ENCODE peak calls at places on chromosomes 1 and 21, in five cellular contexts. B is fibroblast of lung; X is pancreas; V is caudate nucleus; A is CD4-positive, alpha-beta T cell. L is an unnamed sample.

GRCh38 chr1:167166703-167167100 is 54.0 kb upstream of the POU2F1 start:
- DNase-seq in B (no peak), X (no peak), V (no peak), A (no peak), L (no peak)

GRCh38 chr1:7644906-7645750 is 126.0 kb upstream of the VAMP3 start:
- DNase-seq in B (peak; percentile 7), X (peak; percentile 49), V (no peak), A (no peak), L (peak; percentile 19)

GRCh38 chr1:110324667-110325066 is 14.5 kb upstream of the RBM15 start:
- DNase-seq in B (no peak), X (no peak), V (no peak), A (no peak), L (no peak)

GRCh38 chr1:186763107-186763506 is 65.6 kb upstream of the PLA2G4A start:
- DNase-seq in B (peak; percentile 79), X (no peak), V (no peak), A (no peak), L (peak; percentile 68)

GRCh38 chr1:185495898-185496297 is 178.9 kb upstream of the IVNS1ABP start:
- DNase-seq in B (no peak), X (no peak), V (no peak), A (no peak), L (no peak)

GRCh38 chr1:81151300-81151699 is 649.4 kb upstream of the ADGRL2 start:
- DNase-seq in B (peak; percentile 64), X (no peak), V (no peak), A (no peak), L (no peak)

GRCh38 chr1:21251773-21252471 is 38.3 kb downstream of the ECE1 start:
- DNase-seq in B (peak; percentile 98), X (peak; percentile 96), V (peak; percentile 17), A (no peak), L (peak; percentile 90)

GRCh38 chr1:4086085-4086850 is 186.2 kb upstream of the C1orf174 start:
- DNase-seq in B (no peak), X (no peak), V (no peak), A (no peak), L (no peak)

GRCh38 chr1:244318512-244318911 is 133.2 kb downstream of the ADSS2 start:
- DNase-seq in B (no peak), X (no peak), V (no peak), A (no peak), L (no peak)

GRCh38 chr21:36792505-36792967 is 93.6 kb downstream of the SIM2 start:
- DNase-seq in B (peak; percentile 58), X (no peak), V (no peak), A (no peak), L (no peak)

GRCh38 chr1:183869230-183869629 is 64.3 kb downstream of the RGL1 start:
- DNase-seq in B (no peak), X (no peak), V (no peak), A (no peak), L (no peak)

GRCh38 chr1:7703321-7704213 is 67.5 kb upstream of the VAMP3 start:
- DNase-seq in B (no peak), X (peak; percentile 22), V (no peak), A (peak; percentile 21), L (peak; percentile 33)

GRCh38 chr1:54716299-54717047 is 812 bp downstream of the TTC4 start:
- DNase-seq in B (peak; percentile 80), X (no peak), V (no peak), A (no peak), L (no peak)

GRCh38 chr1:169896013-169896412 is 2.3 kb upstream of the SCYL3 start:
- DNase-seq in B (no peak), X (no peak), V (no peak), A (no peak), L (no peak)

GRCh38 chr1:23980725-23981063 is 567 bp upstream of the SRSF10 start:
- DNase-seq in B (peak; percentile 85), X (peak; percentile 43), V (no peak), A (peak; percentile 33), L (no peak)

GRCh38 chr1:157278383-157279156 is 140.4 kb upstream of the ETV3 start:
- DNase-seq in B (no peak), X (no peak), V (no peak), A (no peak), L (peak; percentile 4)

GRCh38 chr1:32917521-32917920 is 16.3 kb upstream of the TMEM54 start:
- DNase-seq in B (no peak), X (no peak), V (no peak), A (no peak), L (no peak)

GRCh38 chr1:7572654-7573152 is 198.4 kb upstream of the VAMP3 start:
- DNase-seq in B (no peak), X (peak; percentile 37), V (no peak), A (no peak), L (no peak)

GRCh38 chr1:83882906-83883305 is 116.0 kb downstream of the TTLL7 start:
- DNase-seq in B (peak; percentile 56), X (no peak), V (no peak), A (no peak), L (no peak)

GRCh38 chr1:91502138-91502881 is 1.7 kb downstream of the CDC7 start:
- DNase-seq in B (no peak), X (no peak), V (no peak), A (no peak), L (no peak)

GRCh38 chr1:2315711-2316450 is 75.5 kb downstream of the MORN1 start:
- DNase-seq in B (no peak), X (no peak), V (no peak), A (no peak), L (no peak)

GRCh38 chr1:105793541-105794146 is 1262.8 kb upstream of the PRMT6 start:
- DNase-seq in B (no peak), X (no peak), V (no peak), A (no peak), L (peak; percentile 7)

GRCh38 chr1:111474106-111474505 is 322 bp downstream of the C1orf162 start:
- DNase-seq in B (no peak), X (no peak), V (no peak), A (no peak), L (no peak)

GRCh38 chr1:191876631-191877030 is 281.6 kb upstream of the RGS18 start:
- DNase-seq in B (no peak), X (no peak), V (no peak), A (no peak), L (no peak)

GRCh38 chr1:227273557-227273956 is 44.7 kb downstream of the CDC42BPA start:
- DNase-seq in B (peak; percentile 13), X (peak; percentile 42), V (no peak), A (no peak), L (peak; percentile 43)

GRCh38 chr1:109659997-109660755 is 4.3 kb downstream of the GSTM4 start:
- DNase-seq in B (peak; percentile 34), X (peak; percentile 82), V (no peak), A (no peak), L (no peak)

GRCh38 chr1:152313970-152314369 is 11.1 kb downstream of the FLG start:
- DNase-seq in B (no peak), X (no peak), V (no peak), A (no peak), L (no peak)

GRCh38 chr1:186139706-186140105 is 235.3 kb downstream of the TPR start:
- DNase-seq in B (peak; percentile 84), X (no peak), V (no peak), A (no peak), L (no peak)

GRCh38 chr1:118809586-118809985 is 178.6 kb downstream of the TBX15 start:
- DNase-seq in B (no peak), X (no peak), V (no peak), A (no peak), L (peak; percentile 5)

DNA sequence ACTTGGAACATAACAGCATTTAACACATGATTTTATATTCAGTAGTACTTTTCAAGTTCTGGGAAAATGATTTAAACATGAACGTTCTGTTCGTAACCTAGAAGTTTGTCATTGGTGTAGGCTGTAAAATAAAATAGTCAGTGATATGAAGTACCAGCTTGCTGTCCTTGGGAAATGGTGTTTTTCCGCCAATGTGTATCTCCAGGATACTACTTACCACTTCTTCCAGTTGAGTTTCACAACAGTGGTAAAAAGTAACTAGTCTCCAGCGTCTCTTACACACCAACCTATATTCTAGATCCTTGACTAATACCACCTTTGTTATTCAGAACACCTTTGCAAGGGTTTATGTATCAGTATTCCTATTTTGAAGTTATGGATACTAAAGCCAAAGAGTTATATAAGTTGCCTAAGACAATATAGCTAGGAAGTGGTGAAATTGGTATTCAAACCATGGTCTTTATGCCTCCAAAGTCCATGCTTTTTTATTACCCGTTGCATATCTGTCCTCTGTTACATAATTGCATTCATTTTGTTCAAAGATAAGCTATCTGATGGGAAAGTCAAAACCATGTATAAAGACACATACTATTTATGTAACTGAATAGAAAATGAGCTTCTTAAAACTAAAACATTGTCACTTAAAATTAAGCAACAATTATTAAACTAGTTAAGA is 43.1 kb downstream of the HOOK1 start:
- DNase-seq in B (no peak), X (no peak), V (no peak), A (no peak), L (no peak)
- H3K27ac ChIP-seq in B (no peak overlapping the region), X (peak overlapping the region; percentile 67), V (no peak overlapping the region), A (no peak overlapping the region), L (peak overlapping the region; percentile 74)

DNA sequence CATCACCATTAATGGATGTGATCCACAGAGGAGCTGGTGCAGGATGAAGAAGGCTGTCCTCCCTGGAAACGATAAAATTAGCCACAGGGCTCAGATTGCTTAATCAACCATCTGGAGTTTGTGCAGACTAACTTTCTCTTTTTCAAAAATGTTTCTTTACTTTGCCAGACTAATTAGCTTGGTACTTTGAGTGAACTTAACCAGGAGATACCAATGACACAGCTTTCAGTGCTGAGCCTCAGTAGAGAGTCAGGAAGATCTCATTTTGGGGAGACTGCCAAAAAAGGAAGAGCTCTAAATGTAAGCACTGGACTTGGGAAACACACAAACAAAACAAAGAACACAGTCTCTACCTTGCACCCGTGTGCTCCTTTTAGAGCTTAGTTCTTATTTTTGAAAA is 248.1 kb upstream of the DEPDC1 start:
- DNase-seq in B (no peak), X (no peak), V (no peak), A (no peak), L (no peak)
- H3K27ac ChIP-seq in B (no peak overlapping the region), X (no peak overlapping the region), V (no peak overlapping the region), A (no peak overlapping the region), L (no peak overlapping the region)

GRCh38 chr1:234148816-234149215 is 224.4 kb upstream of the COA6 start:
- DNase-seq in B (peak; percentile 47), X (no peak), V (no peak), A (no peak), L (no peak)

GRCh38 chr1:234144866-234145265 is 228.4 kb upstream of the COA6 start:
- DNase-seq in B (peak; percentile 21), X (no peak), V (no peak), A (no peak), L (no peak)

GRCh38 chr1:234150892-234151291 is 222.4 kb upstream of the COA6 start:
- DNase-seq in B (no peak), X (no peak), V (no peak), A (no peak), L (no peak)

GRCh38 chr1:234149217-234149616 is 224.0 kb upstream of the COA6 start:
- DNase-seq in B (peak; percentile 91), X (no peak), V (no peak), A (no peak), L (no peak)

DNA sequence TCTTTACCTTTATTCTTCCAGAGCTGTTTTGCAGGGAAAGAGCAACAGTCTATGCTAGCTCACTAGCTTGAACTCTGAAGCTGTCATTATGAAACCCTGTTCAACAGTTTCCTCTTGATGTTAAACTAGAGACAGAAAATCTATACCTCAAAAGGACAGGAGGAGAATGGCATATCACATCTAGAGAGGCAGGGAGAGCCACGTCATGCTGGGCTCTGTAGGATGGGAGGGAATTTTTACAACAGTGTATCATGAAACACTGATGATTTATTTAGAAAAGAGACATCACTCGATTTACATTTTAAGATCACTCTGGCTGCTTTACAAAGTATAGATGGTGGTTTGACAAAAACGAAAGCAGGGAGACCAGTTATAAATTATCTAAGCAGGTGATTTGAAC is 224.9 kb upstream of the COA6 start:
- DNase-seq in B (no peak), X (no peak), V (no peak), A (no peak), L (no peak)
- H3K27ac ChIP-seq in B (no peak overlapping the region), X (no peak overlapping the region), V (no peak overlapping the region), A (no peak overlapping the region), L (no peak overlapping the region)

GRCh38 chr1:42179900-42180329 is 15.4 kb upstream of the GUCA2A start:
- DNase-seq in B (no peak), X (no peak), V (no peak), A (no peak), L (no peak)
- H3K27ac ChIP-seq in B (no peak overlapping the region), X (no peak overlapping the region), V (no peak overlapping the region), A (no peak overlapping the region), L (peak overlapping the region; percentile 65)

L was measured in cardiac muscle cell.